ENCODE peak calls at places on chromosomes 16 and 17, in ten cellular contexts. Q is activated effector memory CD4-positive, alpha-beta T cell treated with anti-CD3 and anti-CD28 coated beads, Interleukin-2, amount 50 U/mL, for 16 hours; L is cerebellar cortex; T is EL; S is SHP77; W is stimulated activated CD8-positive, alpha-beta memory T cell treated with anti-CD3 and anti-CD28 coated beads, Interleukin-7, amount 100 ng/mL, for 4 hours; F is activated CD4-positive, alpha-beta T cell treated with anti-CD3 and anti-CD28 coated beads for 1 hour; P is iris pigment epithelial cell; A is uterus; J is stimulated activated CD4-positive, alpha-beta T cell treated with anti-CD3 and anti-CD28 coated beads, Interleukin-2, amount 100 ng/mL, for 48 hours. G is an unnamed sample.

GRCh38 chr16:67169642-67170167 is 633 bp upstream of the NOL3 start:
- DNase-seq in L (peak; percentile 81), Q (peak; percentile 75), W (no peak), J (no peak), A (no peak), F (no peak), S (peak; percentile 33), P (no peak), T (peak; percentile 42), G (no peak)

GRCh38 chr17:16463341-16464000 is 28.5 kb downstream of the LRRC75A start:
- DNase-seq in T (peak; percentile 76), F (no peak), Q (no peak), L (peak; percentile 88), P (no peak), A (no peak), J (no peak), W (no peak), S (peak; percentile 92), G (peak; percentile 66)

GRCh38 chr16:30615358-30616076 is 5.3 kb upstream of the ZNF689 start:
- DNase-seq in Q (peak; percentile 89), S (peak; percentile 94), P (peak; percentile 21), J (peak; percentile 83), L (peak; percentile 30), F (peak; percentile 34), W (peak; percentile 42), A (no peak), T (peak; percentile 28), G (peak; percentile 20)

GRCh38 chr17:77615672-77616242 is 342.7 kb upstream of the TNRC6C start:
- DNase-seq in T (no peak), S (no peak), F (no peak), Q (peak; percentile 25), A (no peak), W (no peak), L (no peak), J (no peak), P (no peak), G (no peak)

GRCh38 chr16:8907096-8907495 is 24.9 kb downstream of the LITAFD start:
- DNase-seq in Q (no peak), L (no peak), P (no peak), F (no peak), S (no peak), T (no peak), J (no peak), W (no peak), A (no peak), G (no peak)

GRCh38 chr16:57689772-57690558 is 4.6 kb upstream of the DRC7 start:
- DNase-seq in L (no peak), Q (no peak), W (peak; percentile 2), P (peak; percentile 34), S (no peak), A (peak; percentile 8), J (no peak), T (no peak), F (no peak), G (no peak)

GRCh38 chr16:82990155-82990554 is 363.4 kb downstream of the CDH13 start:
- DNase-seq in T (peak; percentile 55), S (no peak), W (no peak), A (no peak), Q (no peak), L (no peak), P (peak; percentile 46), F (no peak), J (no peak), G (no peak)

GRCh38 chr16:55273959-55274358 is 50.0 kb upstream of the IRX6 start:
- DNase-seq in Q (no peak), T (no peak), S (no peak), F (no peak), P (no peak), W (no peak), L (no peak), J (no peak), A (no peak), G (no peak)

GRCh38 chr17:17782425-17783120 is 54.2 kb downstream of the SREBF1 start:
- DNase-seq in P (peak; percentile 15), T (peak; percentile 30), F (no peak), L (peak; percentile 53), Q (no peak), J (no peak), A (no peak), W (no peak), S (peak; percentile 75), G (peak; percentile 55)

GRCh38 chr17:50058296-50058945 is 2.5 kb downstream of the ITGA3 start:
- DNase-seq in F (no peak), L (no peak), Q (no peak), T (no peak), J (no peak), A (no peak), W (no peak), S (no peak), P (no peak), G (no peak)

GRCh38 chr17:32126746-32127145 is 15.6 kb upstream of the RHOT1 start:
- DNase-seq in L (no peak), A (no peak), W (no peak), J (no peak), S (no peak), F (no peak), T (no peak), Q (no peak), P (no peak), G (no peak)

GRCh38 chr16:89922477-89922883 is 662 bp upstream of the TUBB3 start:
- DNase-seq in T (peak; percentile 92), W (no peak), A (peak; percentile 69), Q (peak; percentile 73), S (peak; percentile 74), L (peak; percentile 69), J (no peak), F (no peak), P (peak; percentile 95), G (peak; percentile 36)

GRCh38 chr17:20230924-20231323 is 221.8 kb downstream of the SPECC1 start:
- DNase-seq in A (no peak), L (no peak), S (no peak), F (no peak), T (no peak), Q (no peak), J (no peak), P (no peak), W (no peak), G (no peak)

GRCh38 chr16:77132051-77132618 is 58.9 kb upstream of the MON1B start:
- DNase-seq in A (no peak), Q (no peak), L (no peak), T (no peak), J (no peak), S (no peak), P (no peak), W (no peak), F (no peak), G (no peak)

GRCh38 chr16:11976850-11977205 is 294 bp downstream of the SNX29 start:
- DNase-seq in L (no peak), P (no peak), T (no peak), W (no peak), S (no peak), Q (no peak), F (no peak), A (no peak), J (no peak), G (peak; percentile 11)

GRCh38 chr16:8346291-8346690 is 244.0 kb downstream of the TMEM114 start:
- DNase-seq in T (no peak), J (no peak), Q (no peak), S (no peak), A (no peak), F (no peak), P (peak; percentile 2), L (no peak), W (no peak), G (no peak)

GRCh38 chr17:17401271-17401781 is 75.5 kb upstream of the MED9 start:
- DNase-seq in T (peak; percentile 62), P (no peak), Q (no peak), A (no peak), F (no peak), W (no peak), J (no peak), S (peak; percentile 69), L (no peak), G (no peak)

GRCh38 chr16:13957197-13958078 is 37.5 kb downstream of the ERCC4 start:
- DNase-seq in S (peak; percentile 65), L (no peak), P (peak; percentile 96), T (peak; percentile 95), J (peak; percentile 7), Q (peak; percentile 67), W (no peak), A (peak; percentile 83), F (no peak), G (peak; percentile 5)

GRCh38 chr16:52069866-52070265 is 477.1 kb downstream of the TOX3 start:
- DNase-seq in T (no peak), P (peak; percentile 21), F (no peak), J (no peak), A (no peak), S (peak; percentile 76), W (no peak), Q (no peak), L (peak; percentile 8), G (peak; percentile 77)

GRCh38 chr17:39617446-39618251 is 9.1 kb upstream of the PPP1R1B start:
- DNase-seq in A (peak; percentile 37), Q (peak; percentile 83), J (no peak), F (peak; percentile 40), S (no peak), W (peak; percentile 27), L (peak; percentile 77), P (no peak), T (peak; percentile 68), G (peak; percentile 80)

GRCh38 chr16:68739964-68740627 is 3.0 kb downstream of the CDH1 start:
- DNase-seq in Q (no peak), L (no peak), F (no peak), W (no peak), T (no peak), P (no peak), J (no peak), S (no peak), A (no peak), G (no peak)

GRCh38 chr16:89022051-89022836 is 45.2 kb upstream of the CBFA2T3 start:
- DNase-seq in Q (no peak), J (no peak), S (no peak), T (no peak), P (no peak), F (no peak), A (no peak), L (no peak), W (no peak), G (no peak)

GRCh38 chr16:1278456-1278855 is 22.6 kb downstream of the TPSD1 start:
- DNase-seq in P (no peak), S (no peak), J (no peak), T (no peak), A (no peak), W (no peak), Q (no peak), F (no peak), L (no peak), G (no peak)

GRCh38 chr17:76498886-76499667 is 2.1 kb downstream of the RHBDF2 start:
- DNase-seq in J (no peak), S (no peak), W (no peak), Q (no peak), F (no peak), L (no peak), P (no peak), A (no peak), T (no peak), G (no peak)

GRCh38 chr17:17387461-17388362 is 84.5 kb downstream of the NT5M start:
- DNase-seq in L (peak; percentile 17), F (no peak), S (peak; percentile 95), A (no peak), W (no peak), T (no peak), J (no peak), P (no peak), Q (no peak), G (peak; percentile 50)

GRCh38 chr17:77602062-77602746 is 356.3 kb upstream of the TNRC6C start:
- DNase-seq in A (peak; percentile 63), T (peak; percentile 71), W (no peak), S (no peak), J (no peak), P (peak; percentile 31), L (peak; percentile 94), Q (peak; percentile 28), F (no peak), G (no peak)

GRCh38 chr17:76444518-76445311 is 8.2 kb downstream of the UBE2O start:
- DNase-seq in S (no peak), F (no peak), A (no peak), P (no peak), W (no peak), T (peak; percentile 71), L (no peak), Q (no peak), J (no peak), G (no peak)

GRCh38 chr17:80109066-80109618 is 7.8 kb downstream of the GAA start:
- DNase-seq in F (no peak), T (no peak), A (no peak), L (no peak), Q (peak; percentile 33), S (no peak), J (no peak), W (no peak), P (no peak), G (no peak)